ENCODE peak calls at places on chromosome 14, in eight cellular contexts. One of them, this sample, is unnamed. For H3K27me3, the result is how much of the 10 kb centered on the place peaks cover.

GRCh38 chr14:66495214-66496098 is 9.3 kb downstream of the CCDC196 start:
- DNase-seq in tibial artery: peak
- DNase-seq in MM.1S: peak
- DNase-seq in cardiac muscle cell: peak
- DNase-seq in AG04450: peak
- DNase-seq in CD8-positive, alpha-beta T cell: peak
- DNase-seq in right lobe of liver: no peak
- DNase-seq in body of pancreas: peak
- DNase-seq in this sample: peak

GRCh38 chr14:29166507-29166906 is 399.9 kb downstream of the FOXG1 start:
- DNase-seq in tibial artery: no peak
- DNase-seq in MM.1S: no peak
- DNase-seq in cardiac muscle cell: no peak
- DNase-seq in AG04450: no peak
- DNase-seq in CD8-positive, alpha-beta T cell: no peak
- DNase-seq in right lobe of liver: no peak
- DNase-seq in body of pancreas: no peak
- DNase-seq in this sample: no peak

GRCh38 chr14:41609704-41610183 is 3.1 kb downstream of the LRFN5 start:
- DNase-seq in tibial artery: peak
- DNase-seq in MM.1S: no peak
- DNase-seq in cardiac muscle cell: peak
- DNase-seq in AG04450: no peak
- DNase-seq in CD8-positive, alpha-beta T cell: no peak
- DNase-seq in right lobe of liver: peak
- DNase-seq in body of pancreas: peak
- DNase-seq in this sample: peak

GRCh38 chr14:21044106-21044618 is 2.0 kb downstream of the RNASE7 start:
- DNase-seq in tibial artery: no peak
- DNase-seq in MM.1S: no peak
- DNase-seq in cardiac muscle cell: no peak
- DNase-seq in AG04450: no peak
- DNase-seq in CD8-positive, alpha-beta T cell: no peak
- DNase-seq in right lobe of liver: no peak
- DNase-seq in body of pancreas: peak
- DNase-seq in this sample: peak

GRCh38 chr14:21860172-21860571 is 186.6 kb upstream of the OR4E1 start:
- DNase-seq in tibial artery: no peak
- DNase-seq in MM.1S: peak
- DNase-seq in cardiac muscle cell: peak
- DNase-seq in AG04450: no peak
- DNase-seq in CD8-positive, alpha-beta T cell: no peak
- DNase-seq in right lobe of liver: no peak
- DNase-seq in body of pancreas: no peak
- DNase-seq in this sample: peak

GRCh38 chr14:53331921-53332320 is 178.8 kb upstream of the DDHD1 start:
- DNase-seq in tibial artery: no peak
- DNase-seq in MM.1S: no peak
- DNase-seq in cardiac muscle cell: no peak
- DNase-seq in AG04450: no peak
- DNase-seq in CD8-positive, alpha-beta T cell: no peak
- DNase-seq in right lobe of liver: no peak
- DNase-seq in body of pancreas: no peak
- DNase-seq in this sample: no peak

GRCh38 chr14:77390188-77390587 is 13.0 kb downstream of the SAMD15 start:
- DNase-seq in tibial artery: no peak
- DNase-seq in MM.1S: no peak
- DNase-seq in cardiac muscle cell: no peak
- DNase-seq in AG04450: no peak
- DNase-seq in CD8-positive, alpha-beta T cell: no peak
- DNase-seq in right lobe of liver: no peak
- DNase-seq in body of pancreas: no peak
- DNase-seq in this sample: no peak

GRCh38 chr14:21095430-21096205 is 2.8 kb downstream of the ZNF219 start:
- DNase-seq in tibial artery: no peak
- DNase-seq in MM.1S: no peak
- DNase-seq in cardiac muscle cell: peak
- DNase-seq in AG04450: no peak
- DNase-seq in CD8-positive, alpha-beta T cell: no peak
- DNase-seq in right lobe of liver: no peak
- DNase-seq in body of pancreas: no peak
- DNase-seq in this sample: peak

GRCh38 chr14:27391331-27391730 is 793.5 kb upstream of the NOVA1 start:
- DNase-seq in tibial artery: no peak
- DNase-seq in MM.1S: no peak
- DNase-seq in cardiac muscle cell: no peak
- DNase-seq in AG04450: no peak
- DNase-seq in CD8-positive, alpha-beta T cell: no peak
- DNase-seq in right lobe of liver: no peak
- DNase-seq in body of pancreas: no peak
- DNase-seq in this sample: no peak

GRCh38 chr14:102655154-102655553 is 62.7 kb downstream of the RCOR1 start:
- DNase-seq in tibial artery: no peak
- DNase-seq in MM.1S: no peak
- DNase-seq in cardiac muscle cell: peak
- DNase-seq in AG04450: no peak
- DNase-seq in CD8-positive, alpha-beta T cell: no peak
- DNase-seq in right lobe of liver: no peak
- DNase-seq in body of pancreas: no peak
- DNase-seq in this sample: no peak

GRCh38 chr14:36226164-36226563 is 49.6 kb upstream of the PTCSC3 start:
- DNase-seq in tibial artery: no peak
- DNase-seq in MM.1S: no peak
- DNase-seq in cardiac muscle cell: no peak
- DNase-seq in AG04450: no peak
- DNase-seq in CD8-positive, alpha-beta T cell: no peak
- DNase-seq in right lobe of liver: no peak
- DNase-seq in body of pancreas: no peak
- DNase-seq in this sample: no peak

GRCh38 chr14:90058876-90059458 is 2.8 kb upstream of the KCNK13 start:
- DNase-seq in tibial artery: no peak
- DNase-seq in MM.1S: no peak
- DNase-seq in cardiac muscle cell: no peak
- DNase-seq in AG04450: no peak
- DNase-seq in CD8-positive, alpha-beta T cell: no peak
- DNase-seq in right lobe of liver: no peak
- DNase-seq in body of pancreas: no peak
- DNase-seq in this sample: no peak

GRCh38 chr14:34782031-34782430 is 67.6 kb upstream of the CFL2 start:
- DNase-seq in tibial artery: no peak
- DNase-seq in MM.1S: no peak
- DNase-seq in cardiac muscle cell: peak
- DNase-seq in AG04450: no peak
- DNase-seq in CD8-positive, alpha-beta T cell: no peak
- DNase-seq in right lobe of liver: no peak
- DNase-seq in body of pancreas: no peak
- DNase-seq in this sample: no peak

GRCh38 chr14:89619616-89620273 is 202.7 kb upstream of the FOXN3 start:
- DNase-seq in tibial artery: no peak
- DNase-seq in MM.1S: peak
- DNase-seq in cardiac muscle cell: no peak
- DNase-seq in AG04450: no peak
- DNase-seq in CD8-positive, alpha-beta T cell: no peak
- DNase-seq in right lobe of liver: no peak
- DNase-seq in body of pancreas: no peak
- DNase-seq in this sample: no peak

GRCh38 chr14:93073366-93073722 is 42.4 kb downstream of the ITPK1 start:
- DNase-seq in tibial artery: no peak
- DNase-seq in MM.1S: no peak
- DNase-seq in cardiac muscle cell: no peak
- DNase-seq in AG04450: no peak
- DNase-seq in CD8-positive, alpha-beta T cell: no peak
- DNase-seq in right lobe of liver: no peak
- DNase-seq in body of pancreas: no peak
- DNase-seq in this sample: no peak

GRCh38 chr14:100546051-100546443 is 41.2 kb downstream of the BEGAIN start:
- DNase-seq in tibial artery: no peak
- DNase-seq in MM.1S: no peak
- DNase-seq in cardiac muscle cell: peak
- DNase-seq in AG04450: no peak
- DNase-seq in CD8-positive, alpha-beta T cell: no peak
- DNase-seq in right lobe of liver: no peak
- DNase-seq in body of pancreas: no peak
- DNase-seq in this sample: no peak

GRCh38 chr14:29191092-29191491 is 424.5 kb downstream of the FOXG1 start:
- DNase-seq in tibial artery: no peak
- DNase-seq in MM.1S: peak
- DNase-seq in cardiac muscle cell: no peak
- DNase-seq in AG04450: no peak
- DNase-seq in CD8-positive, alpha-beta T cell: no peak
- DNase-seq in right lobe of liver: no peak
- DNase-seq in body of pancreas: no peak
- DNase-seq in this sample: no peak

GRCh38 chr14:80364274-80364673 is 153.0 kb upstream of the DIO2 start:
- DNase-seq in tibial artery: no peak
- DNase-seq in MM.1S: no peak
- DNase-seq in cardiac muscle cell: peak
- DNase-seq in AG04450: no peak
- DNase-seq in CD8-positive, alpha-beta T cell: no peak
- DNase-seq in right lobe of liver: no peak
- DNase-seq in body of pancreas: no peak
- DNase-seq in this sample: no peak

DNA sequence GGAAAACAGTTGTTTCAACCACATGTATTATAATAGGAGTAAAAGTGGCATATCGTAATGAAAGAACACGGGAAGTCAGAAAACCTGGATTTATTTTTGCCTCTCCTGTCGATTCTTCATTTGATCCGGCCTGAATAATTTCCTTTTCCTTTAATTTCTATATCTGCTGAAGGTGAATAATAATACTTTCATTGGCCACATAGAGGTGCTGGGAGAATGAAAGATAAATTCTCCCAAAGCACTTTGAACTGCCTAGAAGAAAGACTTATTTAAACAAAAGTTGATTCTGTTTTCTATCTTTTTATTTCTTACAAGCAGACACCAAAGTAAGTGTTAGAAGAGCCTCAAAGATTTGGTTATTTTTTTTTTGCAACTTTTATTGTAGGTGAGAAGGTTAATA is 339.1 kb downstream of the RAD51B start:
- DNase-seq in tibial artery: no peak
- DNase-seq in MM.1S: no peak
- DNase-seq in cardiac muscle cell: no peak
- DNase-seq in AG04450: no peak
- DNase-seq in CD8-positive, alpha-beta T cell: no peak
- DNase-seq in right lobe of liver: no peak
- DNase-seq in body of pancreas: no peak
- DNase-seq in this sample: no peak
- TF ChIP-seq CTCF in tibial artery: no peak
- TF ChIP-seq CTCF in MM.1S: no peak
- TF ChIP-seq CTCF in cardiac muscle cell: no peak
- TF ChIP-seq CTCF in AG04450: no peak
- TF ChIP-seq CTCF in CD8-positive, alpha-beta T cell: no peak
- TF ChIP-seq CTCF in right lobe of liver: peak
- TF ChIP-seq CTCF in body of pancreas: no peak
- TF ChIP-seq CTCF in this sample: no peak

DNA sequence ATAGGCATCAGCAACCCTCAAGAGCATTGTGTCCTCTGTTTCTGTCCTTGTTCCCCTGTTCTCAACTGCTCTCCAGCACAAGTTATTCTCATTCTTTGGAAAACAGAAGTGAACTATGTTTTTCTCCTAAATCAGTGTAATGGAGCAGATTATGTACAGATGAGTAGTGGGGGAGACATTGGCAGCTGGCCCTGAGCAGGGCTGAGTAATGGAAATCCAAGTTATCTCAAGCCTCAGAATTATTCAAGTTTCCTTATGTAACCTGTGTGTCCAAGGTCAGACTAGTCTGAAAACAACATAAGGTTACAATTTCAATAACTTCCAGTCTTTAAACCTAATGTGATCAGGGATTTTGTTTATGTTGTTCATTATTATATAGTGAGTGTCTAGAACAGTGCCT is 116.1 kb upstream of the FUT8 start:
- DNase-seq in tibial artery: no peak
- DNase-seq in MM.1S: no peak
- DNase-seq in cardiac muscle cell: peak
- DNase-seq in AG04450: no peak
- DNase-seq in CD8-positive, alpha-beta T cell: no peak
- DNase-seq in right lobe of liver: no peak
- DNase-seq in body of pancreas: peak
- DNase-seq in this sample: no peak
- H3K27me3 ChIP-seq in tibial artery: under half
- H3K27me3 ChIP-seq in MM.1S: under half
- H3K27me3 ChIP-seq in cardiac muscle cell: under half
- H3K27me3 ChIP-seq in AG04450: under half
- H3K27me3 ChIP-seq in CD8-positive, alpha-beta T cell: under half
- H3K27me3 ChIP-seq in right lobe of liver: under half
- H3K27me3 ChIP-seq in body of pancreas: under half
- H3K27me3 ChIP-seq in this sample: under half

GRCh38 chr14:70666364-70666691 is 24.6 kb downstream of the TTC9 start:
- DNase-seq in tibial artery: no peak
- DNase-seq in MM.1S: no peak
- DNase-seq in cardiac muscle cell: peak
- DNase-seq in AG04450: no peak
- DNase-seq in CD8-positive, alpha-beta T cell: no peak
- DNase-seq in right lobe of liver: no peak
- DNase-seq in body of pancreas: no peak
- DNase-seq in this sample: no peak

GRCh38 chr14:70670992-70671651 is 29.4 kb downstream of the TTC9 start:
- DNase-seq in tibial artery: no peak
- DNase-seq in MM.1S: no peak
- DNase-seq in cardiac muscle cell: no peak
- DNase-seq in AG04450: no peak
- DNase-seq in CD8-positive, alpha-beta T cell: no peak
- DNase-seq in right lobe of liver: no peak
- DNase-seq in body of pancreas: no peak
- DNase-seq in this sample: no peak

GRCh38 chr14:70677324-70677723 is 35.6 kb downstream of the TTC9 start:
- DNase-seq in tibial artery: no peak
- DNase-seq in MM.1S: no peak
- DNase-seq in cardiac muscle cell: no peak
- DNase-seq in AG04450: no peak
- DNase-seq in CD8-positive, alpha-beta T cell: no peak
- DNase-seq in right lobe of liver: no peak
- DNase-seq in body of pancreas: no peak
- DNase-seq in this sample: no peak

GRCh38 chr14:70671652-70672327 is 30.1 kb downstream of the TTC9 start:
- DNase-seq in tibial artery: no peak
- DNase-seq in MM.1S: no peak
- DNase-seq in cardiac muscle cell: no peak
- DNase-seq in AG04450: no peak
- DNase-seq in CD8-positive, alpha-beta T cell: no peak
- DNase-seq in right lobe of liver: no peak
- DNase-seq in body of pancreas: no peak
- DNase-seq in this sample: no peak

DNA sequence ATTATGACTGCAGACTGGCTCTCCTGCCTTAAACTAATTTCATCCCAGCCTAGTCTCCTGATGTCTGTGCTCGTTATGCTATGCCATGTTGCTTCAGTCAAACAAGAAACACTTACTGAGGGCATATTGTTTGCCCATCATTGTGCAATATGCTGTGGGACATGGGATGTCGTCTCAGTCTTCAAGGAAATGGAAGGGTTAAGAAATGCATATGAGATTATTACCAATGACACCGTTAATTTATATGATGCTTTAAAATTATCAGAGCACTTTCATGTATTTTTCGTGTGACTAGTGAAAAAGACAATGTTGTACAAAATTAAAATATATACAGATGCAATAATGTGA is 30.6 kb downstream of the TTC9 start:
- DNase-seq in tibial artery: no peak
- DNase-seq in MM.1S: no peak
- DNase-seq in cardiac muscle cell: no peak
- DNase-seq in AG04450: no peak
- DNase-seq in CD8-positive, alpha-beta T cell: no peak
- DNase-seq in right lobe of liver: no peak
- DNase-seq in body of pancreas: no peak
- DNase-seq in this sample: no peak
- H3K27ac ChIP-seq in tibial artery: no peak
- H3K27ac ChIP-seq in MM.1S: no peak
- H3K27ac ChIP-seq in cardiac muscle cell: no peak
- H3K27ac ChIP-seq in AG04450: no peak
- H3K27ac ChIP-seq in CD8-positive, alpha-beta T cell: no peak
- H3K27ac ChIP-seq in right lobe of liver: no peak
- H3K27ac ChIP-seq in body of pancreas: no peak
- H3K27ac ChIP-seq in this sample: no peak

GRCh38 chr14:59882957-59883356 is 12.4 kb upstream of the RTN1 start:
- DNase-seq in tibial artery: no peak
- DNase-seq in MM.1S: no peak
- DNase-seq in cardiac muscle cell: no peak
- DNase-seq in AG04450: no peak
- DNase-seq in CD8-positive, alpha-beta T cell: no peak
- DNase-seq in right lobe of liver: no peak
- DNase-seq in body of pancreas: no peak
- DNase-seq in this sample: no peak
- TF ChIP-seq CTCF in tibial artery: no peak
- TF ChIP-seq CTCF in MM.1S: peak
- TF ChIP-seq CTCF in cardiac muscle cell: peak
- TF ChIP-seq CTCF in AG04450: peak
- TF ChIP-seq CTCF in CD8-positive, alpha-beta T cell: no peak
- TF ChIP-seq CTCF in right lobe of liver: no peak
- TF ChIP-seq CTCF in body of pancreas: no peak
- TF ChIP-seq CTCF in this sample: peak

This sample was measured in WERI-Rb-1.